ENCODE peak calls at places on chromosomes 3 and 15, in four cellular contexts. H is SJSA1, L is transverse colon, Q is IMR-90. I is an unnamed sample.

GRCh38 chr15:43121863-43122262 is 11.5 kb upstream of the TMEM62 start:
- DNase-seq in H (no peak), L (no peak), Q (no peak), I (no peak)

GRCh38 chr3:76487446-76487845 is 552.5 kb upstream of the ROBO2 start:
- DNase-seq in H (no peak), L (no peak), Q (peak; percentile 85), I (no peak)

GRCh38 chr15:69080203-69080957 is 65.9 kb downstream of the NOX5 start:
- DNase-seq in H (no peak), L (no peak), Q (no peak), I (no peak)

GRCh38 chr3:174158674-174159073 is 700.5 kb upstream of the NAALADL2 start:
- DNase-seq in H (no peak), L (no peak), Q (no peak), I (no peak)

GRCh38 chr15:50628421-50628820 is 58.2 kb downstream of the TRPM7 start:
- DNase-seq in H (no peak), L (no peak), Q (no peak), I (no peak)

GRCh38 chr3:21893250-21893649 is 142.2 kb upstream of the ZNF385D start:
- DNase-seq in H (no peak), L (no peak), Q (peak; percentile 17), I (no peak)

GRCh38 chr15:47516576-47517371 is 200.5 kb upstream of the SEMA6D start:
- DNase-seq in H (no peak), L (no peak), Q (peak; percentile 35), I (no peak)

GRCh38 chr3:105365171-105365535 is 1.6 kb upstream of the ALCAM start:
- DNase-seq in H (no peak), L (no peak), Q (no peak), I (no peak)

GRCh38 chr3:169075710-169076109 is 587.8 kb downstream of the MECOM start:
- DNase-seq in H (no peak), L (no peak), Q (no peak), I (no peak)

GRCh38 chr3:100317928-100318327 is 16.6 kb upstream of the NIT2 start:
- DNase-seq in H (no peak), L (no peak), Q (no peak), I (no peak)

GRCh38 chr3:101195951-101196713 is 124.2 kb downstream of the IMPG2 start:
- DNase-seq in H (no peak), L (no peak), Q (peak; percentile 72), I (no peak)

GRCh38 chr3:179608931-179609720 is 4.5 kb downstream of the NDUFB5 start:
- DNase-seq in H (no peak), L (no peak), Q (no peak), I (no peak)

GRCh38 chr3:182787302-182788036 is 5.8 kb upstream of the ATP11B start:
- DNase-seq in H (no peak), L (no peak), Q (peak; percentile 64), I (peak; percentile 89)

GRCh38 chr15:40238927-40239591 is at the start of gene PAK6:
- DNase-seq in H (no peak), L (peak; percentile 46), Q (peak; percentile 53), I (peak; percentile 97)
- H3K4me3 ChIP-seq in H (peak within 1 kb of the TSS; percentile 27), L (peak within 1 kb of the TSS; percentile 26), Q (peak within 1 kb of the TSS; percentile 42), I (peak within 1 kb of the TSS; percentile 71)

GRCh38 chr15:70763950-70764730 is 782 bp upstream of the UACA start:
- DNase-seq in H (no peak), L (no peak), Q (no peak), I (no peak)

GRCh38 chr15:70762469-70763119 is 764 bp downstream of the UACA start:
- DNase-seq in H (no peak), L (peak; percentile 50), Q (peak; percentile 75), I (peak; percentile 60)

GRCh38 chr15:70761046-70761445 is 2.3 kb downstream of the UACA start:
- DNase-seq in H (no peak), L (no peak), Q (no peak), I (no peak)

GRCh38 chr15:70763120-70763949 is at the start of gene UACA:
- DNase-seq in H (peak; percentile 98), L (peak; percentile 98), Q (peak; percentile 96), I (peak; percentile 98)

GRCh38 chr15:70761931-70762468 is 1.4 kb downstream of the UACA start:
- DNase-seq in H (no peak), L (no peak), Q (no peak), I (peak; percentile 71)
- H3K4me1 ChIP-seq in H (peaks cover 28% of the 10 kb centered on the region), L (peaks cover 11% of the 10 kb centered on the region), Q (peaks cover 7% of the 10 kb centered on the region), I (peaks cover 64% of the 10 kb centered on the region)

GRCh38 chr3:187228740-187229139 is 31.5 kb downstream of the RTP1 start:
- DNase-seq in H (no peak), L (no peak), Q (no peak), I (no peak)

GRCh38 chr3:187227658-187228258 is 30.5 kb downstream of the RTP1 start:
- DNase-seq in H (peak; percentile 52), L (no peak), Q (peak; percentile 86), I (peak; percentile 94)

GRCh38 chr3:187223799-187224198 is 26.5 kb downstream of the RTP1 start:
- DNase-seq in H (no peak), L (no peak), Q (peak; percentile 45), I (no peak)

DNA sequence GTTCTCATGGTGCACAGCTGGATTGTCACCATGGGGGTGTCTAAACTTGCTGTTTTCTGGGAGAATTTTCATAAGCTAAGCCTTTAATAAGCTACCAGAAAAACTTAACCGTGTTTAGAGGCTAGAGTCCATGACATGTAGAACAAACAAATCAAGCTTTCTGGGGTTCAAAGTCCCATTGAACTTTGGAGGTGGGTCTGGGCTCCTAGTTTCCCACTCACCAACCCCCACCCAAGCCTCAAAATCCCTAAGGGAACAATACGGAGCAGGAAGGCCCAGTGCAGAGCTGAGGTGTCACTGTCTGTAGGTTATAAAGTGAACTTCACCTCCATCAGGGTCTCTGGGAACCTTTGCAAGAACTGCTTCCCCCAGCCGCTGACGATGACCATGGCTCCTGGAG is 25.5 kb downstream of the RTP1 start:
- DNase-seq in H (no peak), L (no peak), Q (no peak), I (no peak)
- H3K27ac ChIP-seq in H (no peak overlapping the region), L (no peak overlapping the region), Q (no peak overlapping the region), I (no peak overlapping the region)

DNA sequence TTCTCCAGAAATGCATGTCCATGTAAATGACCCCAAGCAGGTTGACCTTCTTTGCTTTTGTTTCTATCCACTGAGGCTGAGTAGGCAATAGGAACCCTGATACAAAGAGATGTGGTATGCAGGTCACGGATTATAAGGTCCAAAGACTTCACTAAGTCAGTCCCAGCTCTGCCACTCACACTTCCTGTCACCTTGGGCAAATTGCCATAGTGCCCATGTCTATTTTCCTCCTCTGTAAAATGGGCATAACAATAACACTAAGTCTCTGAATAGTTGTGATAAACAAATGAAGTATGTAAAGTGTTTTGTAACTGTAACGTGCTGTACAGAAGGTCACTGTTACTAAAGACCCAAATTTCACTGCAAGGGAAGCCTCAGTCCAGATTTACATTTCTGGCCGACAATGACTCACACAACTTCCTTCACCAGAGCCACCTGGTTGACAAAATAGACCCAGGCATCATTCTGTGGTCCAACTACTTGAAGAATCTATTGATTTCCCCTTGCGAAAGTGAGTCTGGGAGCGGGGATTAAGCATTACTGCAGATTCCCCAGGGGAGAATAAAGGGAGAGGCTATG is 175.4 kb upstream of the LPP start:
- DNase-seq in H (no peak), L (no peak), Q (peak; percentile 43), I (no peak)
- H3K4me3 ChIP-seq in H (no peak overlapping the region), L (no peak overlapping the region), Q (no peak overlapping the region), I (no peak overlapping the region)

DNA sequence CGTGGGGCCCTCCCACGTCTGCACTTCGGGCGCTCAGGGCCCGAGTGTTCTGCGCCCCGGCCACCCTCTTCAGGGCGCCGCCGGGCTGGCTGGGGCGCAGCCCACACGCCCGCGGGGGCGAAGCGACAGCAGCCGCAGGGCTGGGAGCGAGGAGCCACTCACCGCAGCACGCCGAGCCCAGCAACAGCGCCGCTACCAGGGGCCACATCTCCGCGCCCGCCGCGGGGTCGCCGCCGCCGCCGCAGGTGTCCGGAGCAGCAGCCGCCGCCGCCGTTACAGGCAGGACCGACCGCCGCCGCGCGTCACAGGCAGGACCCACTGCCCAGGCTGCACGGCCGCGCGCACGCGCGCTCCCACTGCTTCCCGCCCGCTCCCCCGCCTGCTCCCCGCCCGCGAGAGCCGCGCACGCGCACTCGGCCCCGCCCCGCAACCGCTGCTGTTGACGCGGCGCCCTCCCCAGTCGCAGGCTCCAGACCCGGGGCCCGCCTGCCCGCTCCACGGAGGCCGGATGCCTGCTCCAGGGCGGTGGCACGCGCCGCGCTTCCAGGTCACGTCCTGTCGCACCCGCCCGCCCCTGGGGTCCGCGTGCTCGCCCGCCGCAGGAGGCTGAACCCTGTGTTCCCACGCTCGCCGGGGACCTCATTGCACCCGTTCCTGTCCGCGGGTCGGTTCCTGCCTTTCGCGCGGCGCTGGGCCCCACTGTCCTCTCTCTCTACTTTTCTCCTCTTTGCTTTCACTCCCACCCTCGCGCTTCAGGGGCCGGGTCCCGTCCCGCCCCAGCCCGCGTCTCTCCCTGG is at the start of gene CD47:
- DNase-seq in H (peak; percentile 93), L (peak; percentile 96), Q (peak; percentile 87), I (peak; percentile 99)
- H3K4me1 ChIP-seq in H (peaks cover 27% of the 10 kb centered on the region), L (peaks cover 24% of the 10 kb centered on the region), Q (peaks cover 3% of the 10 kb centered on the region), I (peaks cover 19% of the 10 kb centered on the region)

GRCh38 chr15:32636410-32636809 is 5.1 kb upstream of the SCG5 start:
- DNase-seq in H (no peak), L (no peak), Q (no peak), I (no peak)

GRCh38 chr15:32642667-32643425 is 1.3 kb downstream of the SCG5 start:
- DNase-seq in H (no peak), L (no peak), Q (peak; percentile 58), I (peak; percentile 31)

GRCh38 chr15:32641517-32642059 is at the start of gene SCG5:
- DNase-seq in H (no peak), L (peak; percentile 38), Q (peak; percentile 49), I (peak; percentile 50)

GRCh38 chr15:32637704-32638103 is 3.8 kb upstream of the SCG5 start:
- DNase-seq in H (no peak), L (no peak), Q (no peak), I (no peak)

DNA sequence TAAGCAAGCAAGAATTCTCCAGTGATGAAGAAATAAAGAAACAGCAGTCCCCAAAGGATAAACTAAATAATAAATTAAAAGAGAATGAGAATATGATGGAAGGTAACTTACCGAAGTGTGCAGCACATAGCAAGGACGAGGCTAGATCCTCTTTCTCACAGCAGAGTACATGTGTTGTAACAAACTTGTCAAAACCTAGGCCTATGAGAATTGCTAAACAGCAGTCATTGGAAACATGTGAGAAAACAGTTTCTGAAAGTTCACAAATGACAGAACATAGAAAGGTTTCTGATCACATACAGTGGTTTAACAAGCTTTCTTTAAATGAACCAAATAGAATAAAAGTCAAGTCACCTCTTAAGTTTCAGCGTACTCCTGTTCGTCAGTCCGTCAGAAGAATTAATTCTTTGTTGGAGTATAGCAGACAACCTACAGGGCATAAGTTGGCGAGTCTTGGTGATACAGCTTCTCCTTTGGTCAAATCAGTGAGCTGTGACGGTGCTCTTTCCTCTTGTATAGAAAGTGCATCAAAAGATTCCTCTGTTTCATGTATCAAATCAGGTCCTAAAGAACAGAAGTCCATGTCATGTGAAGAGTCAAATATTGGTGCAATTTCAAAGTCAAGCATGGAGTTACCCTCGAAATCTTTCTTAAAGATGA is 4.5 kb upstream of the SCG5 start:
- DNase-seq in H (no peak), L (no peak), Q (no peak), I (no peak)
- H3K27ac ChIP-seq in H (no peak overlapping the region), L (no peak overlapping the region), Q (no peak overlapping the region), I (no peak overlapping the region)

GRCh38 chr15:40239671-40240618 is 1.1 kb downstream of the PAK6 start:
- DNase-seq in H (no peak), L (no peak), Q (no peak), I (peak; percentile 82)

GRCh38 chr15:40235201-40235890 is 3.5 kb upstream of the PAK6 start:
- DNase-seq in H (no peak), L (no peak), Q (no peak), I (peak; percentile 62)

GRCh38 chr15:40241305-40242215 is 2.7 kb downstream of the PAK6 start:
- DNase-seq in H (no peak), L (no peak), Q (no peak), I (peak; percentile 77)

GRCh38 chr15:40240619-40241304 is 1.9 kb downstream of the PAK6 start:
- DNase-seq in H (no peak), L (no peak), Q (no peak), I (peak; percentile 80)

GRCh38 chr15:40238481-40238926 is 359 bp upstream of the PAK6 start:
- DNase-seq in H (no peak), L (no peak), Q (no peak), I (peak; percentile 60)
- H3K4me3 ChIP-seq in H (peak overlapping the region; percentile 27), L (no peak overlapping the region), Q (no peak overlapping the region), I (peak overlapping the region; percentile 71)

I was measured in osteoblast.